ENCODE peak calls at places on chromosome 18, in nine cellular contexts. K is SK-N-DZ; Y is H54; R is pons; N is dermis blood vessel endothelial cell; S is activated CD4-positive, CD25-positive, alpha-beta regulatory T cell; V is fibroblast of pulmonary artery; C is activated naive CD8-positive, alpha-beta T cell treated with anti-CD3 and anti-CD28 coated beads, Interleukin-2, amount 50 U/mL, for 24 hours; Q is T-cell. M is an unnamed sample.
A peak's percentile ranks its signal among the peaks of the same experiment; 100 is the strongest.

GRCh38 chr18:67359868-67360838 is 156.4 kb downstream of the DSEL start:
- DNase-seq in V (peak; percentile 95), S (no peak), Y (peak; percentile 37), K (no peak), N (peak; percentile 96), C (peak; percentile 28), R (peak; percentile 20), Q (no peak), M (peak; percentile 89)

GRCh38 chr18:47215554-47216138 is 35.8 kb downstream of the SKOR2 start:
- DNase-seq in V (peak; percentile 72), K (peak; percentile 13), R (peak; percentile 83), Q (no peak), S (no peak), N (peak; percentile 78), Y (peak; percentile 6), C (peak; percentile 3), M (peak; percentile 73)

GRCh38 chr18:6714027-6714426 is 15.5 kb upstream of the ARHGAP28 start:
- DNase-seq in S (no peak), Y (no peak), V (no peak), Q (no peak), C (no peak), R (no peak), N (no peak), K (no peak), M (no peak)

GRCh38 chr18:37274309-37274987 is 291.1 kb downstream of the CELF4 start:
- DNase-seq in V (no peak), K (no peak), C (no peak), Q (no peak), R (no peak), N (no peak), Y (no peak), S (no peak), M (no peak)

GRCh38 chr18:32189723-32190591 is at the start of gene MEP1B:
- DNase-seq in S (no peak), Q (no peak), R (no peak), V (no peak), C (no peak), Y (no peak), N (no peak), K (no peak), M (no peak)

GRCh38 chr18:46771141-46771540 is 14.3 kb upstream of the ST8SIA5 start:
- DNase-seq in C (no peak), N (no peak), V (no peak), K (no peak), R (no peak), Y (no peak), Q (no peak), S (no peak), M (no peak)

GRCh38 chr18:24342347-24342746 is 55.3 kb downstream of the OSBPL1A start:
- DNase-seq in V (peak; percentile 70), Q (no peak), R (no peak), S (no peak), K (no peak), Y (no peak), N (peak; percentile 41), C (no peak), M (peak; percentile 74)

GRCh38 chr18:62018034-62018760 is 125.4 kb upstream of the RNF152 start:
- DNase-seq in N (no peak), R (no peak), V (peak; percentile 94), S (no peak), Q (no peak), C (no peak), Y (no peak), K (no peak), M (no peak)

GRCh38 chr18:55844373-55844772 is 256.4 kb upstream of the TCF4 start:
- DNase-seq in N (no peak), Q (no peak), S (no peak), C (no peak), V (no peak), Y (no peak), K (no peak), R (no peak), M (no peak)

M was measured in lung microvascular endothelial cell.